ENCODE peak calls at places on chromosomes 12 and 14, in six cellular contexts. T is heart left ventricle; F is natural killer cell; B is activated CD8-positive, alpha-beta T cell treated with anti-CD3 and anti-CD28 coated beads, Interleukin-2, amount 10 ng/mL, durations not matched to agents 7 days and 5 days; H is HCT116; C is activated CD4-positive, alpha-beta T cell treated with anti-CD3 and anti-CD28 coated beads for 36 hours. Y is an unnamed sample.

GRCh38 chr12:84136862-84137367 is 775.7 kb downstream of the SLC6A15 start:
- ATAC-seq in T (no peak), F (no peak), B (no peak), H (peak; percentile 64), C (no peak), Y (no peak)

GRCh38 chr14:31947076-31947475 is 130.0 kb upstream of the ARHGAP5 start:
- ATAC-seq in T (no peak), F (no peak), B (no peak), H (no peak), C (no peak), Y (no peak)

GRCh38 chr12:33115716-33116115 is 219.1 kb upstream of the PKP2 start:
- ATAC-seq in T (no peak), F (no peak), B (no peak), H (no peak), C (no peak), Y (no peak)

GRCh38 chr12:104825408-104825807 is 132.7 kb downstream of the SLC41A2 start:
- ATAC-seq in T (no peak), F (no peak), B (no peak), H (peak; percentile 65), C (no peak), Y (no peak)

GRCh38 chr14:103576371-103577024 is 13.7 kb downstream of the COA8 start:
- ATAC-seq in T (peak; percentile 97), F (no peak), B (no peak), H (peak; percentile 96), C (no peak), Y (no peak)

GRCh38 chr12:20369164-20370000 is 1.0 kb downstream of the PDE3A start:
- ATAC-seq in T (peak; percentile 79), F (peak; percentile 30), B (peak; percentile 64), H (peak; percentile 64), C (peak; percentile 36), Y (no peak)

GRCh38 chr14:39781466-39781865 is 349.2 kb upstream of the FBXO33 start:
- ATAC-seq in T (no peak), F (no peak), B (no peak), H (no peak), C (no peak), Y (no peak)

GRCh38 chr12:106645465-106646330 is 62.9 kb downstream of the RFX4 start:
- ATAC-seq in T (peak; percentile 26), F (no peak), B (no peak), H (no peak), C (no peak), Y (no peak)

Y was measured in activated T-helper 17 cell treated with anti-CD3 and anti-CD28 coated beads, Interleukin-2, amount 50 U/mL, for 72 hours.